ENCODE peak calls at places on chromosomes 16 and 17, in ten cellular contexts. D is fibroblast of lung; N is CD8-positive, alpha-beta memory T cell; W is heart right ventricle; M is breast epithelium; G is pancreas; L is HCT116; H is colonic mucosa; C is PC-9; Y is IMR-90. S is an unnamed sample. For H3K4me1 and H3K27me3, the result is how much of the 10 kb centered on the place peaks cover.

GRCh38 chr16:35605921-35606320 is 2146.5 kb downstream of the TP53TG3F start:
- DNase-seq in C (no peak), W (no peak), G (no peak), H (no peak), D (no peak), Y (no peak), L (no peak), M (no peak), N (no peak), S (no peak)

GRCh38 chr17:45308016-45308365 is 8.8 kb downstream of the MAP3K14 start:
- DNase-seq in D (no peak), G (no peak), Y (no peak), N (no peak), W (no peak), C (no peak), H (no peak), L (no peak), M (no peak), S (no peak)

GRCh38 chr17:61384384-61385090 is 15.1 kb upstream of the TBX2 start:
- DNase-seq in N (no peak), L (no peak), W (no peak), H (no peak), M (no peak), G (no peak), Y (no peak), D (no peak), C (no peak), S (no peak)

GRCh38 chr17:37309051-37309450 is 66.7 kb upstream of the C17orf78 start:
- DNase-seq in C (no peak), H (no peak), M (no peak), L (no peak), N (no peak), W (no peak), D (no peak), Y (no peak), G (no peak), S (no peak)

GRCh38 chr17:55549140-55549539 is 37.9 kb upstream of the SMIM36 start:
- DNase-seq in L (peak), N (no peak), W (no peak), C (no peak), H (no peak), G (no peak), M (no peak), Y (no peak), D (no peak), S (no peak)

GRCh38 chr17:48746916-48747444 is 18.4 kb upstream of the HOXB13 start:
- DNase-seq in G (no peak), Y (no peak), L (no peak), H (no peak), D (no peak), W (no peak), C (no peak), M (no peak), N (no peak), S (no peak)

GRCh38 chr17:11869680-11870394 is 127.4 kb downstream of the ZNF18 start:
- DNase-seq in Y (no peak), W (no peak), C (no peak), N (no peak), M (no peak), G (no peak), L (no peak), H (no peak), D (no peak), S (no peak)

GRCh38 chr17:11300738-11301137 is 59.7 kb downstream of the SHISA6 start:
- DNase-seq in M (no peak), Y (no peak), C (no peak), W (no peak), L (no peak), G (no peak), N (no peak), H (no peak), D (no peak), S (no peak)

GRCh38 chr16:16186820-16187219 is 36.5 kb downstream of the ABCC6 start:
- DNase-seq in Y (no peak), H (no peak), M (no peak), L (no peak), N (no peak), C (no peak), W (no peak), G (no peak), D (no peak), S (no peak)

GRCh38 chr17:38585056-38585804 is 20.5 kb downstream of the SRCIN1 start:
- DNase-seq in L (no peak), D (no peak), Y (no peak), G (no peak), H (no peak), C (peak), W (no peak), M (peak), N (no peak), S (peak)

GRCh38 chr17:29243792-29244191 is 2.9 kb upstream of the CRYBA1 start:
- DNase-seq in G (no peak), M (no peak), Y (peak), C (no peak), L (no peak), H (no peak), D (peak), N (no peak), W (no peak), S (peak)

GRCh38 chr16:56041556-56042140 is 149.6 kb upstream of the GNAO1 start:
- DNase-seq in N (no peak), H (no peak), M (no peak), C (peak), L (peak), Y (no peak), D (no peak), G (peak), W (no peak), S (peak)

GRCh38 chr16:14509055-14509454 is 121.0 kb downstream of the PARN start:
- DNase-seq in W (no peak), Y (peak), C (peak), N (no peak), D (peak), G (no peak), M (no peak), H (no peak), L (no peak), S (no peak)

GRCh38 chr17:19724501-19725420 is 8.4 kb upstream of the SLC47A2 start:
- DNase-seq in C (peak), D (peak), H (peak), Y (no peak), M (peak), N (peak), G (peak), W (peak), L (no peak), S (peak)

GRCh38 chr16:64304376-64304775 is 817.5 kb downstream of the CDH11 start:
- DNase-seq in G (no peak), Y (no peak), N (no peak), C (no peak), M (no peak), L (no peak), H (no peak), W (no peak), D (no peak), S (no peak)

GRCh38 chr17:31696703-31697325 is 162.2 kb downstream of the COPRS start:
- DNase-seq in Y (no peak), H (no peak), C (no peak), G (no peak), M (no peak), D (no peak), N (no peak), W (no peak), L (no peak), S (no peak)

GRCh38 chr16:4270595-4270994 is 2.2 kb downstream of the TFAP4 start:
- DNase-seq in G (no peak), Y (no peak), L (no peak), M (no peak), H (no peak), N (no peak), W (no peak), C (no peak), D (no peak), S (no peak)

GRCh38 chr16:28192811-28193529 is 18.8 kb downstream of the XPO6 start:
- DNase-seq in D (no peak), Y (no peak), W (no peak), M (no peak), H (peak), G (no peak), C (no peak), N (peak), L (no peak), S (peak)

GRCh38 chr17:60372790-60373483 is 19.0 kb downstream of the USP32 start:
- DNase-seq in N (no peak), D (peak), Y (peak), G (no peak), H (no peak), W (no peak), L (no peak), M (no peak), C (peak), S (no peak)

GRCh38 chr17:57342141-57342540 is 85.8 kb downstream of the MSI2 start:
- DNase-seq in N (no peak), D (no peak), L (no peak), H (no peak), G (no peak), W (no peak), Y (no peak), M (no peak), C (no peak), S (no peak)

GRCh38 chr17:57342963-57343589 is 86.8 kb downstream of the MSI2 start:
- DNase-seq in L (no peak), Y (no peak), W (no peak), C (no peak), M (no peak), N (no peak), G (no peak), D (no peak), H (no peak), S (no peak)

GRCh38 chr17:57343717-57344116 is 87.4 kb downstream of the MSI2 start:
- DNase-seq in M (no peak), D (peak), W (no peak), C (no peak), Y (no peak), L (no peak), G (no peak), H (no peak), N (no peak), S (no peak)

GRCh38 chr17:57340160-57340981 is 84.0 kb downstream of the MSI2 start:
- DNase-seq in D (no peak), M (no peak), L (no peak), C (no peak), G (no peak), W (no peak), H (no peak), N (no peak), Y (no peak), S (no peak)

GRCh38 chr17:57341611-57342010 is 85.3 kb downstream of the MSI2 start:
- DNase-seq in M (no peak), G (no peak), Y (no peak), L (no peak), N (no peak), C (no peak), H (no peak), W (no peak), D (no peak), S (no peak)
- H3K4me1 ChIP-seq in M (under half), G (under half), Y (under half), L (under half), N (under half), C (under half), H (under half), W (under half), D (under half), S (under half)

DNA sequence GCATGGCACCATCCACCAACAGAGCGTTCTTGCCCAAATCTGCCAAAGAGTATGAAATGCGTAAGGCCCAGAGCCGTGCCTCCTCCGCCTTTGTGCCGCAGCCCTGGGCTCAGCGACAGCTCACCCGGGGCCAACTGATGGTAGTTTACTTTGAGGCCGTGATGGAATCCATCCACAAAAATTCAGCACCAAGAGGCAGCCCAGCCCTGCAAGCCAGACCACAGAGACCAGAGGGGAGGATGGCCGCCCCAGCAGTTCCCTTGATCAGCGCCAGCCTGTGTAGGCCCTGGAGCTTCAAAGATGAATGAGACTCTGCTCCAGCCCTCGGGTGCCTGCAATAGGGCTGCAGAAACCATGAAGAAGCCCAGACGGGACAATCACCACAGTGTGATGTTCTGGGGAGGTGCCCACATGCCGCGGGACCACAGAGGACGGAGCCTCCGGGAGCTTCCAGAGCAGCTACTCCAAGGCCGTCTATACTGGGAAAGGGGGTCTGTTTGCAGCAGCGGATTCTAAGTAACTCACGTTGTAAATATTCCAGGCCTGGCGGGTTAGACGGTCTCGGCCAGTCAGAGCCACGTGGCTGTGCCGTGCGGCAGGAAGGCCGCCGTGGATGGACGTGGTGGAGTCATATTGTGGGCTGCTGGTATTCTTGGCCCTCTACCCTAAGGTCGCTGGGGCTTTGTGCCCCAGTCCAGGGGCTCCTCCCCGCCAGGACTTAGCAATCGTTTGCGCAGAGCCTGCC is 80.3 kb downstream of the RBFOX3 start:
- DNase-seq in N (no peak), Y (no peak), L (no peak), M (no peak), D (no peak), G (no peak), W (no peak), H (no peak), C (no peak), S (no peak)
- H3K27me3 ChIP-seq in N (under half), Y (under half), L (half or more), M (half or more), D (under half), G (under half), W (half or more), H (under half), C (half or more), S (under half)

GRCh38 chr17:3928394-3928793 is 12.1 kb upstream of the P2RX1 start:
- DNase-seq in N (no peak), L (no peak), D (no peak), G (no peak), W (no peak), M (no peak), H (no peak), Y (no peak), C (no peak), S (no peak)

GRCh38 chr17:3927628-3928010 is 11.4 kb upstream of the P2RX1 start:
- DNase-seq in N (no peak), M (no peak), L (no peak), C (peak), W (no peak), G (no peak), Y (no peak), D (no peak), H (no peak), S (no peak)

GRCh38 chr17:3929181-3929580 is 12.9 kb upstream of the P2RX1 start:
- DNase-seq in M (no peak), H (no peak), L (no peak), W (no peak), Y (no peak), G (no peak), C (no peak), D (no peak), N (no peak), S (no peak)

GRCh38 chr17:3926860-3927627 is 10.8 kb upstream of the P2RX1 start:
- DNase-seq in G (no peak), D (no peak), Y (no peak), M (no peak), W (no peak), N (no peak), C (peak), L (no peak), H (no peak), S (no peak)

DNA sequence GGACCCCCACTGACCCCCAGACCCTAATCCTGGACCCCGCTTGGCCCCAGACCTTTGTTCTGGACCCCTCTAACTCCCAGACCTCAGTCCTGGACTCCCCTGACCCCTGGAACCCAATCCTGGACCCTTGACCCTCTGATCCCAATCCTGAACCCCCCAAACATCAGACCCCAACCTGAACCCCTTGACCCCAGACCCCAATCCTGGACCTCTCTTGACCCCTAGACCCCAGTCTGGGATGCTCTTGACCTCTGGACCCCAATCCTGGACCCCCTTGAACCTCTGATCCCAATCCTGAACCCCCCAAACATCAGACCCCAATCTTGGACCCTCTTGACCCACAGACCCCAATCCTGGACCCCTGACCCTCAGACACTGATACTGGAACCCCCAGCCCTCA is 13.5 kb upstream of the P2RX1 start:
- DNase-seq in G (no peak), L (no peak), H (no peak), W (no peak), M (no peak), C (no peak), N (no peak), D (no peak), Y (no peak), S (no peak)
- H3K4me1 ChIP-seq in G (under half), L (under half), H (under half), W (under half), M (under half), C (under half), N (under half), D (under half), Y (under half), S (under half)

DNA sequence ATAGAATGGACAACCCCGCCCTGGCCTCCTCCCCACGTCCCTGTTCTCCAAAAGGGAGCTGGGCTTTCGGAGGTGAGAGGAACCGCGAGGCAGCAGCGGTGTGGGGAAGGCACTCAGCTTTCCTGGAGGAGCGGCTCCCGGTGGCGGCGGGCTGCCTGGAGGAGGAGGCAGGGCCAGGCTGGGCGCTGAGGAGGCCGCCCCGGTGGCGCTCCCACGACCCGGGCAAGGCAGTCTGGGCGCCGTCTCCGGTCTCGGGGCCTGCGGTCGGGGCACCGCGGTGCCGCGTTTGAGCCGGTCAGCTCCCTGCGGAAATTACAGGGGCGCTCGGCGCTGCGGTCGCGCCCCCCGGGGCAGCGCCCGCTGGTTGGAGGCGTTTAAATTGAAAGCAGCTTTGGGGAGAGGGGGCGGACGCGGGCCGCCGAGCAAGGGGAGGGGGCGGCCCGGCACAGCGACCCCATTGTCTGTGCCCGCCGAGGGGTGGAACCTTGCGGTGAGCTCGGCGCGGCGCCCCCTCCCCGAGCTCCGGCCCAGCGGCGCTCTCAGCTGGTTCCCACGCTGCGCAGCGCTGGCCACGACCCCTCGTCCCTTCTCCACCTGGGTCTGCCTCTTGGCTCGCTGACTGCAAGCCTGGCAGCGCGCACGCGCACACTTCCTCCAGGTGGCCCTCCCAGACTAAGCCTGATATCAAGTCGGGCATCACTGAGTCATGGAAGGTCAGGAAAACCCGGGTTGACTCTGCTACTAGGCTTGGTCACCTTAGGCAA is 58.7 kb upstream of the DLX4 start:
- DNase-seq in W (no peak), N (no peak), Y (no peak), G (no peak), M (no peak), H (no peak), D (peak), C (peak), L (no peak), S (peak)
- H3K27me3 ChIP-seq in W (half or more), N (under half), Y (half or more), G (under half), M (under half), H (under half), D (under half), C (under half), L (under half), S (under half)

DNA sequence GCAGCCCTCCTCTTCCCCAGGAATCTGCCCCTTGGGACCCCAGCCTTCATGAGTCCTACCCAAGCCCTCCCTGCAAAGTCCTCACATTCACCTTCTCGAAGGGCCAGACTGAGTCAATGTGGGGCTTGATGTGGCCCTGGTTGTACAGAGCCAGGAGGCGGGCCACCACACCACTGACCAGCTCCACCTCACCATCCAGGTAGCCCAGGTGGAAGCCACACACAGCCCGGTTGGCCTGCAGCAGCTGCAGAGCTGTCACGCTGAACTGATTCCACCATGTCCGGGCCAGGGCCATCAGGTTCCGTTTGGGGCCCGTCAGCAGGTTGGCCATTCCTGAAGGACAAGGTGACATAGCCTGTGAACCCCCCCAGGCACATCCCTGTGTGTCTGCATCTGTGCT is 6.0 kb downstream of the VAT1 start:
- DNase-seq in D (no peak), H (no peak), G (no peak), L (no peak), Y (no peak), W (no peak), N (no peak), C (no peak), M (no peak), S (no peak)
- H3K4me1 ChIP-seq in D (under half), H (under half), G (under half), L (under half), Y (under half), W (half or more), N (under half), C (under half), M (under half), S (under half)

GRCh38 chr17:7706631-7707354 is 1.8 kb downstream of the EFNB3 start:
- DNase-seq in M (no peak), N (no peak), W (no peak), C (no peak), Y (no peak), H (no peak), G (no peak), L (no peak), D (no peak), S (no peak)
- H3K27me3 ChIP-seq in M (under half), N (under half), W (under half), C (under half), Y (half or more), H (under half), G (under half), L (under half), D (under half), S (under half)

GRCh38 chr17:50722746-50723145 is 3.3 kb downstream of the LUC7L3 start:
- DNase-seq in G (no peak), W (no peak), Y (no peak), M (no peak), C (no peak), L (no peak), N (no peak), H (no peak), D (no peak), S (no peak)
- H3K4me1 ChIP-seq in G (under half), W (half or more), Y (under half), M (under half), C (under half), L (half or more), N (half or more), H (under half), D (under half), S (under half)

DNA sequence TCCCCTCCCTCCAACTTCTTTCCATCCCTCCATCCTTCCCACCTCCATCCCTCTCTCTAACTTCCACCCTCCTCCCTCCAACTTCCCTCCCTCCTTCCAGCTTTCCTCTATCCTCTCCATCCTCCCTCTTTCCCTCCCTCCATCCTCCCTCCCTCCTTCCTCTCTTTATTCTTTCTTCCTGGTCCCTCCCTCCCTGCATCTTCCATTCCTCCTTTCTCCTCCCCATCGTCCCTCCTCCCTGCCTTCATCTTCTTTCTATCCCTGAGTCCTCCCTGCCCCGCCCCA is 11.8 kb downstream of the CACNG4 start:
- DNase-seq in C (no peak), W (no peak), L (no peak), N (no peak), Y (no peak), H (no peak), D (no peak), M (no peak), G (no peak), S (no peak)
- H3K27me3 ChIP-seq in C (under half), W (under half), L (under half), N (under half), Y (half or more), H (under half), D (under half), M (under half), G (under half), S (under half)

GRCh38 chr17:64972611-64973010 is 53.3 kb upstream of the LRRC37A3 start:
- DNase-seq in C (no peak), G (no peak), N (no peak), H (no peak), M (no peak), D (no peak), Y (no peak), L (no peak), W (no peak), S (no peak)
- H3K4me1 ChIP-seq in C (under half), G (under half), N (half or more), H (under half), M (under half), D (under half), Y (under half), L (under half), W (under half), S (under half)